ENCODE peak calls at places on chromosomes 12 and 14, in seven cellular contexts. B is dorsolateral prefrontal cortex, J is lung, U is spleen, G is HCT116, D is PC-3, Q is hepatocyte. M is an unnamed sample.

GRCh38 chr12:51900323-51900889 is 6.9 kb upstream of the ACVRL1 start:
- DNase-seq in B (no peak), J (no peak), U (no peak), G (no peak), D (no peak), Q (no peak), M (no peak)

GRCh38 chr12:52063986-52064649 is 5.7 kb upstream of the ATG101 start:
- DNase-seq in B (no peak), J (no peak), U (no peak), G (no peak), D (peak), Q (no peak), M (no peak)

GRCh38 chr12:28156362-28156761 is 33.9 kb upstream of the CCDC91 start:
- DNase-seq in B (no peak), J (no peak), U (no peak), G (no peak), D (no peak), Q (no peak), M (no peak)

GRCh38 chr12:97321640-97322039 is 141.0 kb upstream of the RMST start:
- DNase-seq in B (no peak), J (no peak), U (no peak), G (no peak), D (no peak), Q (no peak), M (no peak)

GRCh38 chr12:10771132-10771733 is 31.2 kb downstream of the TAS2R7 start:
- DNase-seq in B (no peak), J (no peak), U (no peak), G (peak), D (peak), Q (peak), M (no peak)

GRCh38 chr12:88375301-88375959 is 204.8 kb downstream of the KITLG start:
- DNase-seq in B (no peak), J (no peak), U (no peak), G (no peak), D (no peak), Q (no peak), M (no peak)

GRCh38 chr12:6215932-6216494 is 15.8 kb downstream of the CD9 start:
- DNase-seq in B (no peak), J (peak), U (no peak), G (peak), D (peak), Q (peak), M (peak)

GRCh38 chr14:60506010-60506409 is 2.9 kb upstream of the SIX6 start:
- DNase-seq in B (no peak), J (no peak), U (no peak), G (no peak), D (no peak), Q (no peak), M (no peak)

GRCh38 chr12:62966990-62967506 is 32.1 kb upstream of the PPM1H start:
- DNase-seq in B (no peak), J (no peak), U (no peak), G (no peak), D (peak), Q (no peak), M (no peak)

GRCh38 chr14:92964124-92965109 is 41.5 kb downstream of the CHGA start:
- DNase-seq in B (no peak), J (no peak), U (peak), G (no peak), D (no peak), Q (no peak), M (no peak)

GRCh38 chr12:45598761-45599160 is 130.7 kb upstream of the ARID2 start:
- DNase-seq in B (no peak), J (no peak), U (no peak), G (no peak), D (no peak), Q (no peak), M (no peak)

GRCh38 chr14:23248601-23249000 is 10.9 kb downstream of the RNF212B start:
- DNase-seq in B (no peak), J (no peak), U (no peak), G (no peak), D (no peak), Q (no peak), M (no peak)

GRCh38 chr14:55301722-55302121 is 30.5 kb downstream of the FBXO34 start:
- DNase-seq in B (no peak), J (no peak), U (no peak), G (no peak), D (peak), Q (peak), M (peak)

GRCh38 chr14:99663716-99664635 is 19.0 kb downstream of the HHIPL1 start:
- DNase-seq in B (no peak), J (no peak), U (no peak), G (no peak), D (no peak), Q (no peak), M (no peak)

GRCh38 chr12:109098142-109098652 is 800 bp downstream of the UNG start:
- DNase-seq in B (no peak), J (peak), U (no peak), G (no peak), D (peak), Q (peak), M (no peak)

GRCh38 chr14:103880334-103880985 is 33.1 kb upstream of the PPP1R13B start:
- DNase-seq in B (no peak), J (peak), U (peak), G (no peak), D (peak), Q (peak), M (peak)

GRCh38 chr14:102066041-102066451 is 20.8 kb downstream of the HSP90AA1 start:
- DNase-seq in B (no peak), J (no peak), U (peak), G (no peak), D (no peak), Q (no peak), M (no peak)

GRCh38 chr12:115191342-115191741 is 507.4 kb upstream of the TBX3 start:
- DNase-seq in B (no peak), J (no peak), U (no peak), G (no peak), D (no peak), Q (no peak), M (no peak)

GRCh38 chr12:81297606-81298005 is 219.7 kb downstream of the ACSS3 start:
- DNase-seq in B (no peak), J (no peak), U (no peak), G (no peak), D (no peak), Q (no peak), M (no peak)

GRCh38 chr12:106885026-106885425 is 70.7 kb upstream of the TMEM263 start:
- DNase-seq in B (no peak), J (no peak), U (no peak), G (no peak), D (no peak), Q (no peak), M (no peak)

GRCh38 chr14:60102389-60102788 is 10.7 kb downstream of the PCNX4 start:
- DNase-seq in B (no peak), J (no peak), U (no peak), G (no peak), D (peak), Q (no peak), M (no peak)

GRCh38 chr14:36925094-36925493 is 247.3 kb downstream of the SLC25A21 start:
- DNase-seq in B (no peak), J (no peak), U (no peak), G (no peak), D (no peak), Q (no peak), M (no peak)

GRCh38 chr12:109357032-109357431 is 9.3 kb downstream of the MYO1H start:
- DNase-seq in B (no peak), J (no peak), U (no peak), G (no peak), D (no peak), Q (no peak), M (no peak)

GRCh38 chr12:232731-233614 is 19.0 kb upstream of the SLC6A12 start:
- DNase-seq in B (no peak), J (no peak), U (no peak), G (no peak), D (no peak), Q (no peak), M (no peak)

GRCh38 chr12:53624453-53624852 is 1.7 kb downstream of the ATF7 start:
- DNase-seq in B (no peak), J (no peak), U (no peak), G (no peak), D (no peak), Q (peak), M (no peak)

GRCh38 chr12:98354520-98354919 is 160.9 kb upstream of the TMPO start:
- DNase-seq in B (no peak), J (no peak), U (no peak), G (no peak), D (no peak), Q (no peak), M (no peak)

GRCh38 chr14:58637391-58638230 is at the start of gene DACT1:
- DNase-seq in B (peak), J (peak), U (peak), G (no peak), D (peak), Q (peak), M (no peak)

GRCh38 chr14:54623279-54624004 is 56.5 kb downstream of the SAMD4A start:
- DNase-seq in B (no peak), J (no peak), U (no peak), G (no peak), D (no peak), Q (no peak), M (no peak)

GRCh38 chr12:45289245-45290217 is 73.6 kb downstream of the ANO6 start:
- DNase-seq in B (no peak), J (no peak), U (no peak), G (no peak), D (no peak), Q (no peak), M (no peak)

GRCh38 chr12:112011685-112012084 is 1.3 kb downstream of the TMEM116 start:
- DNase-seq in B (no peak), J (no peak), U (no peak), G (no peak), D (no peak), Q (no peak), M (no peak)

GRCh38 chr12:94149781-94150482 is 1.6 kb downstream of the PLXNC1 start:
- DNase-seq in B (no peak), J (no peak), U (no peak), G (no peak), D (no peak), Q (peak), M (no peak)

GRCh38 chr12:130993759-130994670 is 40.3 kb downstream of the ADGRD1 start:
- DNase-seq in B (no peak), J (peak), U (peak), G (no peak), D (no peak), Q (no peak), M (no peak)

GRCh38 chr14:36579573-36580140 is 2.8 kb downstream of the NKX2-8 start:
- DNase-seq in B (no peak), J (no peak), U (no peak), G (no peak), D (no peak), Q (no peak), M (no peak)

GRCh38 chr12:31729728-31730127 is 907 bp upstream of the AMN1 start:
- DNase-seq in B (no peak), J (no peak), U (no peak), G (no peak), D (no peak), Q (no peak), M (no peak)

GRCh38 chr12:31726575-31726974 is 2.2 kb downstream of the AMN1 start:
- DNase-seq in B (no peak), J (no peak), U (no peak), G (no peak), D (no peak), Q (no peak), M (no peak)

GRCh38 chr12:31728289-31728916 is 418 bp downstream of the AMN1 start:
- DNase-seq in B (no peak), J (no peak), U (no peak), G (no peak), D (no peak), Q (peak), M (no peak)

GRCh38 chr12:31727197-31727596 is 1.6 kb downstream of the AMN1 start:
- DNase-seq in B (no peak), J (no peak), U (no peak), G (no peak), D (no peak), Q (no peak), M (no peak)

GRCh38 chr12:31728917-31729640 is at the start of gene AMN1:
- DNase-seq in B (peak), J (peak), U (peak), G (peak), D (peak), Q (peak), M (peak)
- TF ChIP-seq CTCF in B (peak), J (no peak), U (peak), G (no peak), D (no peak), Q (no peak), M (no peak)

DNA sequence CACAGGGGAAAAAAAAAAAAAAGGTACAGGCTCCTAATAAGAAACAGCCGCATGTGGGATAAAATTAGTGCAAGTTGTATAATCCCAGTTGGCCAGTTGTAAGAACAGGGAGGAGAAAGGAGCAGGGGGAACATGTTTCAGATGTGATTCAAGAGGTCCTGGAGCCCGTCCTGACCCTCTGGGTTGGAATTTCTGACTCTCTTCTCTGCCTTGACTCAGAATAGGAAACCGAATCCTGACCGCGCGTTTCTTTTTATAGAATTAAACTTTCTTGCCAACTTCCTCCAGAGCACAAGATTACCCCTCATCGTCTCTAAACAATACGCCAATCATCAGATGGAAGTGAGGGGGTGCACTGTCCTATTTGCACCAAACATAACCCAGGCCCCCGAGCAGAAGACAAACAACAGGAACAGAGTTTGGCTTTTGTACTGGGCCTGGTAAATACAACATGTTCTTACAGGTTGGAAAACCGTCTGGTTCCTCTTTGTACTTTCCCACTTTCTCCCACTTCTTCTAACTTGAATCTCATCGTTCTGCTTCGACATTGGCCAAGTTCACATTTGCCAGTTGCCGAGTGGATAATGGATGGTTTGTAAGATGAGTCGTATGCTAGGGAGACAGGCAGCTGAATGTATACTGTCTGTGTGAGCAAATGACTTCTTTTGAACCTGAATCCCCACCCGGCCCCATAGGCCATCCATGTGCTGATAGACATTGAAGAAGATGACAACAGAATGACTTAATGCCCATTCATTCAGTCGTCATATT is 42.5 kb upstream of the MED13L start:
- DNase-seq in B (no peak), J (no peak), U (no peak), G (no peak), D (peak), Q (peak), M (no peak)
- H3K4me3 ChIP-seq in B (no peak), J (no peak), U (no peak), G (no peak), D (peak), Q (no peak), M (no peak)

GRCh38 chr14:21891921-21892320 is 218.3 kb upstream of the OR4E1 start:
- DNase-seq in B (no peak), J (no peak), U (no peak), G (no peak), D (no peak), Q (no peak), M (no peak)

GRCh38 chr14:21894003-21894897 is 220.6 kb upstream of the OR4E1 start:
- DNase-seq in B (peak), J (no peak), U (peak), G (no peak), D (peak), Q (peak), M (no peak)
- TF ChIP-seq CTCF in B (peak), J (no peak), U (no peak), G (peak), D (peak), Q (peak), M (peak)

GRCh38 chr12:70353780-70354640 is 12.1 kb upstream of the KCNMB4 start:
- DNase-seq in B (no peak), J (no peak), U (no peak), G (no peak), D (no peak), Q (no peak), M (no peak)
- H3K4me3 ChIP-seq in B (no peak), J (no peak), U (no peak), G (no peak), D (no peak), Q (no peak), M (no peak)

GRCh38 chr14:98368214-98368613 is 903.8 kb downstream of the BCL11B start:
- DNase-seq in B (no peak), J (no peak), U (no peak), G (no peak), D (no peak), Q (no peak), M (no peak)
- TF ChIP-seq CTCF in B (no peak), J (no peak), U (no peak), G (no peak), D (no peak), Q (no peak), M (no peak)

M was measured in kidney epithelial cell.